ENCODE peak calls at places on chromosome 11, in six cellular contexts. C is OCI-LY7; U is naive thymus-derived CD4-positive, alpha-beta T cell; L is fibroblast of lung; F is kidney; J is neural progenitor cell. X is an unnamed sample.

GRCh38 chr11:72727521-72727920 is 24.7 kb downstream of the ARAP1 start:
- DNase-seq in L (no peak), U (no peak), C (no peak), J (no peak), F (peak; percentile 48), X (peak; percentile 46)

GRCh38 chr11:59551651-59552521 is 40.5 kb downstream of the OR4D9 start:
- DNase-seq in C (peak; percentile 43), F (no peak), U (no peak), J (peak; percentile 74), L (peak; percentile 94), X (no peak)

GRCh38 chr11:34074391-34074790 is 22.9 kb downstream of the CAPRIN1 start:
- DNase-seq in L (no peak), C (no peak), F (no peak), U (no peak), J (no peak), X (no peak)

GRCh38 chr11:47992959-47993820 is 12.8 kb downstream of the PTPRJ start:
- DNase-seq in L (peak; percentile 85), J (no peak), F (peak; percentile 60), C (no peak), U (no peak), X (no peak)

GRCh38 chr11:115215694-115216615 is 288.3 kb downstream of the CADM1 start:
- DNase-seq in U (no peak), C (peak; percentile 41), L (no peak), J (peak; percentile 42), F (no peak), X (no peak)

GRCh38 chr11:118610773-118611432 is 3.5 kb downstream of the PHLDB1 start:
- DNase-seq in L (peak; percentile 65), C (peak; percentile 71), F (peak; percentile 94), J (peak; percentile 91), U (peak; percentile 72), X (peak; percentile 90)

GRCh38 chr11:70668204-70669202 is 270.2 kb downstream of the CTTN start:
- DNase-seq in U (no peak), L (no peak), C (no peak), F (no peak), J (no peak), X (peak; percentile 36)

GRCh38 chr11:47409440-47410403 is 1.3 kb downstream of the SLC39A13 start:
- DNase-seq in J (peak; percentile 1), U (no peak), F (peak; percentile 78), L (no peak), C (no peak), X (no peak)

GRCh38 chr11:128194226-128194625 is 393.1 kb downstream of the ETS1 start:
- DNase-seq in F (no peak), J (no peak), L (peak; percentile 73), U (no peak), C (no peak), X (no peak)

GRCh38 chr11:36037031-36037430 is 93.2 kb downstream of the LDLRAD3 start:
- DNase-seq in U (no peak), J (no peak), L (no peak), C (no peak), F (peak; percentile 86), X (no peak)

GRCh38 chr11:112977620-112978212 is 16.5 kb downstream of the NCAM1 start:
- DNase-seq in C (no peak), J (peak; percentile 44), L (peak; percentile 95), U (no peak), F (no peak), X (no peak)

GRCh38 chr11:15714641-15715399 is 600.1 kb downstream of the INSC start:
- DNase-seq in L (no peak), U (no peak), J (no peak), F (no peak), C (no peak), X (no peak)

GRCh38 chr11:127105578-127105977 is 105.0 kb upstream of the KIRREL3 start:
- DNase-seq in J (no peak), C (no peak), L (no peak), U (no peak), F (no peak), X (no peak)

GRCh38 chr11:45761659-45762058 is 43.3 kb upstream of the SLC35C1 start:
- DNase-seq in L (no peak), U (no peak), J (no peak), F (no peak), C (no peak), X (no peak)

GRCh38 chr11:30016588-30017363 is at the start of gene KCNA4:
- DNase-seq in F (peak; percentile 56), L (no peak), C (no peak), U (no peak), J (peak; percentile 88), X (peak; percentile 51)

GRCh38 chr11:119470316-119471266 is 47.6 kb upstream of the THY1 start:
- DNase-seq in J (no peak), F (no peak), U (no peak), L (peak; percentile 98), C (no peak), X (no peak)

GRCh38 chr11:25327656-25328055 is 830.8 kb downstream of the LUZP2 start:
- DNase-seq in U (no peak), C (no peak), L (no peak), J (no peak), F (no peak), X (no peak)

GRCh38 chr11:727281-727701 is 20.0 kb upstream of the TALDO1 start:
- DNase-seq in C (no peak), U (no peak), J (no peak), F (peak; percentile 74), L (no peak), X (no peak)

GRCh38 chr11:13168281-13168680 is 109.3 kb upstream of the BMAL1 start:
- DNase-seq in U (no peak), F (no peak), J (no peak), C (no peak), L (no peak), X (peak; percentile 45)

GRCh38 chr11:20388096-20389055 is 860 bp downstream of the PRMT3 start:
- DNase-seq in C (peak; percentile 48), F (no peak), U (no peak), L (no peak), J (no peak), X (no peak)

GRCh38 chr11:8086001-8086479 is 5.0 kb downstream of the TUB start:
- DNase-seq in C (no peak), F (no peak), J (no peak), L (peak; percentile 39), U (no peak), X (no peak)

GRCh38 chr11:5486421-5486820 is 2.1 kb upstream of the OR52D1 start:
- DNase-seq in U (no peak), C (no peak), J (no peak), L (no peak), F (no peak), X (no peak)

DNA sequence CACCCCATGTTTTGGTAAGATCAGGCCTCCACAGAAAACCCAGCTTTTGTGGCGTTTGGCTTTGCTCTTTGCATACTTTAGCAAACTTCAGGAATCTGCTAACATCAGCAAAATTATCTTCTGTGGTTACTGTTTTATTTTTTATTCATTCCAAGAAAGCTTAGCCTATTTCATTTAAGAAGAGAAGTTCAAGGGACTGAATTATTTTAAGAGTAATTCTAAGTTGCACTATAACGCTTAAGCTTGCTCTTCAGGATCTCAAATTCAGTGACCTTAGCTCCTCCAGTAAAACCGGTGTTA is 1.1 kb downstream of the JHY start:
- DNase-seq in C (no peak), J (no peak), L (peak; percentile 85), F (no peak), U (no peak), X (no peak)
- H3K27ac ChIP-seq in C (no peak overlapping the region), J (no peak overlapping the region), L (no peak overlapping the region), F (peak overlapping the region; percentile 85), U (peak overlapping the region; percentile 76), X (peak overlapping the region; percentile 92)

GRCh38 chr11:79088967-79089366 is 351.9 kb downstream of the TENM4 start:
- DNase-seq in U (no peak), L (no peak), F (no peak), C (no peak), J (peak; percentile 92), X (no peak)

GRCh38 chr11:79090191-79090590 is 350.6 kb downstream of the TENM4 start:
- DNase-seq in J (no peak), U (no peak), L (no peak), C (no peak), F (no peak), X (no peak)

GRCh38 chr11:79094601-79095000 is 346.2 kb downstream of the TENM4 start:
- DNase-seq in J (no peak), L (no peak), F (no peak), U (no peak), C (no peak), X (no peak)

GRCh38 chr11:79095424-79095823 is 345.4 kb downstream of the TENM4 start:
- DNase-seq in C (no peak), J (no peak), L (no peak), U (no peak), F (no peak), X (no peak)

DNA sequence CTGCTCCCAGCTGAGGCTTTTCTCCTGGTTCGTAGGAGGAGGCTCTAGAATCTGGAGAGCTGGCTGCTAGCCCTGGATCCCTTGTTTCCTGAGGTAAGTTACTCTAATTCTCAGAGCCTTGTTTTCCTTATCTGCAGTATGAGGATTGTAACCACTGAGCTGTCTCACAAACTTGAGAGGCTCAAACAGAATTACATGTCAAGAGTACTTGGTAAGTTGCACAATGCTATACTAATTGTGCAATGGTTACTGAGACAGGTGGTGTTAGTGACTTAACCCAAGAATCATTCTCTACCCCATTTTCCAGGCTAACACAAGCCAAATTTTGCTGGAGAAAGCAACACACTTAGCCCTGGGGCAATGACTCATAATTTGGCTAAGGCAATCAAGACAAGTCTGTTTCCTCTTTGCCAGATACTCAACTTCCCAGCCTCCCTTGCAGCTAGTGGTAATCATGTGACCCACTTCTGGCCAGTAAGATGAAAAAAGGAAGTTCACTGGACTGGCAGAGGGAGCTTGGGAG is 348.0 kb downstream of the TENM4 start:
- DNase-seq in J (no peak), L (peak; percentile 100), F (no peak), U (no peak), C (peak; percentile 5), X (no peak)
- H3K27ac ChIP-seq in J (no peak overlapping the region), L (peak overlapping the region; percentile 30), F (no peak overlapping the region), U (no peak overlapping the region), C (no peak overlapping the region), X (no peak overlapping the region)

GRCh38 chr11:9581556-9582161 is 8.2 kb downstream of the WEE1 start:
- DNase-seq in L (no peak), J (no peak), F (no peak), U (no peak), C (no peak), X (no peak)
- H3K27ac ChIP-seq in L (no peak overlapping the region), J (no peak overlapping the region), F (no peak overlapping the region), U (no peak overlapping the region), C (no peak overlapping the region), X (no peak overlapping the region)

DNA sequence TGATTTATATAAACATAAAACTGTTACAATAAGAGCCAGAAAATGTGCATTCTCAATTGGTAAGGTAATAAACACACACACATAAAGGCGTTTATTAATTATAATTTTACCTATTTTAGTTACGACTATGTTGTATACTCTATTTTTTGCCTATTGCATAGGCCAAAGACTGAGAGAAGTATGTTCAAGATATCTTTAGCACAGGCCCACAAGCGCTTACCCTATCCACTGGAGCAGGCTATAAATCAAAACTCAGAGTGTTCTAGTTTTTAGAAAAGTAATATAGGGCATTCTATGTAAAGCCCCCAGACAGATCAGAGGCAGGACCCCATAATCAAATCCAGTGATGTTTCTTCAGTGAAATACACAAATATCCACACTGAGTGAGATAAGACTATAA is 57.9 kb upstream of the CCND1 start:
- DNase-seq in C (no peak), F (no peak), U (no peak), J (no peak), L (no peak), X (no peak)
- H3K27ac ChIP-seq in C (no peak overlapping the region), F (no peak overlapping the region), U (no peak overlapping the region), J (no peak overlapping the region), L (no peak overlapping the region), X (no peak overlapping the region)

X was measured in lower lobe of right lung.